ENCODE peak calls at places on chromosome X, in six cellular contexts. Y is H1, J is SK-N-SH, B is K562, K is GM12878, W is HepG2. F is an unnamed sample.

GRCh38 chrX:143306991-143307965 is 210.0 kb downstream of the SPANXN3 start:
- DNase-seq in Y (peak; percentile 40), J (no peak), B (no peak), K (no peak), W (no peak), F (no peak)

GRCh38 chrX:19670321-19670750 is 155.0 kb upstream of the MAP3K15 start:
- DNase-seq in Y (no peak), J (no peak), B (no peak), K (no peak), W (peak; percentile 21), F (no peak)

GRCh38 chrX:42131856-42132255 is 208.5 kb upstream of the CASK start:
- DNase-seq in Y (no peak), J (no peak), B (no peak), K (no peak), W (no peak), F (no peak)

GRCh38 chrX:88613338-88613737 is 133.7 kb upstream of the CPXCR1 start:
- DNase-seq in Y (no peak), J (peak; percentile 1), B (no peak), K (no peak), W (peak; percentile 56), F (no peak)

GRCh38 chrX:45794995-45795337 is 594.3 kb upstream of the DIPK2B start:
- DNase-seq in Y (no peak), J (no peak), B (no peak), K (no peak), W (no peak), F (no peak)

GRCh38 chrX:45515262-45516215 is 314.9 kb upstream of the DIPK2B start:
- DNase-seq in Y (no peak), J (peak; percentile 20), B (no peak), K (no peak), W (peak; percentile 71), F (no peak)

GRCh38 chrX:47637546-47638195 is 7.9 kb upstream of the CFP start:
- DNase-seq in Y (no peak), J (no peak), B (peak; percentile 30), K (no peak), W (no peak), F (peak; percentile 69)

GRCh38 chrX:46959985-46960700 is 47.9 kb downstream of the JADE3 start:
- DNase-seq in Y (no peak), J (no peak), B (no peak), K (no peak), W (no peak), F (no peak)

GRCh38 chrX:128992107-128992971 is 531.0 kb downstream of the SMARCA1 start:
- DNase-seq in Y (peak; percentile 49), J (peak; percentile 9), B (peak; percentile 8), K (no peak), W (no peak), F (no peak)

GRCh38 chrX:11254417-11255109 is 38.6 kb upstream of the AMELX start:
- DNase-seq in Y (no peak), J (no peak), B (peak; percentile 30), K (no peak), W (no peak), F (no peak)

GRCh38 chrX:23904096-23904495 is 3.6 kb downstream of the APOO start:
- DNase-seq in Y (no peak), J (no peak), B (peak; percentile 26), K (no peak), W (no peak), F (no peak)

GRCh38 chrX:72062890-72063289 is 68.8 kb downstream of the RTL5 start:
- DNase-seq in Y (no peak), J (no peak), B (no peak), K (no peak), W (no peak), F (no peak)

GRCh38 chrX:100654256-100654655 is 10.3 kb downstream of the SRPX2 start:
- DNase-seq in Y (no peak), J (peak; percentile 21), B (no peak), K (no peak), W (no peak), F (no peak)

GRCh38 chrX:136067946-136068345 is 79.4 kb upstream of the FHL1 start:
- DNase-seq in Y (no peak), J (no peak), B (no peak), K (no peak), W (no peak), F (no peak)

GRCh38 chrX:11331788-11332187 is 38.6 kb downstream of the AMELX start:
- DNase-seq in Y (no peak), J (no peak), B (no peak), K (no peak), W (no peak), F (no peak)

GRCh38 chrX:623599-624323 is 6.8 kb upstream of the SHOX start:
- DNase-seq in Y (peak; percentile 76), J (no peak), B (no peak), K (no peak), W (no peak), F (no peak)

GRCh38 chrX:7941390-7942042 is 14.3 kb upstream of the PNPLA4 start:
- DNase-seq in Y (no peak), J (no peak), B (no peak), K (no peak), W (peak; percentile 3), F (no peak)

GRCh38 chrX:1244164-1245076 is 24.2 kb upstream of the CSF2RA start:
- DNase-seq in Y (peak; percentile 80), J (no peak), B (no peak), K (no peak), W (no peak), F (no peak)

GRCh38 chrX:15269120-15269519 is 763 bp downstream of the ASB9 start:
- DNase-seq in Y (no peak), J (no peak), B (no peak), K (no peak), W (peak; percentile 12), F (no peak)

GRCh38 chrX:11558972-11559371 is 106.7 kb downstream of the ARHGAP6 start:
- DNase-seq in Y (peak; percentile 43), J (peak; percentile 44), B (peak; percentile 63), K (no peak), W (peak; percentile 24), F (peak; percentile 2)

GRCh38 chrX:18769364-18769763 is 61.9 kb downstream of the PPEF1 start:
- DNase-seq in Y (no peak), J (peak; percentile 64), B (no peak), K (no peak), W (no peak), F (no peak)

GRCh38 chrX:45781901-45782553 is 581.4 kb upstream of the DIPK2B start:
- DNase-seq in Y (no peak), J (no peak), B (no peak), K (no peak), W (peak; percentile 15), F (no peak)

GRCh38 chrX:153995504-153995903 is 22.9 kb downstream of the TMEM187 start:
- DNase-seq in Y (no peak), J (no peak), B (no peak), K (no peak), W (no peak), F (no peak)

GRCh38 chrX:134936542-134936941 is 54.2 kb upstream of the SMIM10 start:
- DNase-seq in Y (no peak), J (no peak), B (no peak), K (no peak), W (peak; percentile 58), F (no peak)

GRCh38 chrX:111869639-111870034 is 6.3 kb upstream of the TRPC5OS start:
- DNase-seq in Y (peak; percentile 43), J (peak; percentile 44), B (peak; percentile 15), K (peak; percentile 19), W (no peak), F (no peak)
- TF ChIP-seq TAF1 in Y (no peak), J (no peak), B (no peak), K (no peak), W (no peak), F (no peak)

DNA sequence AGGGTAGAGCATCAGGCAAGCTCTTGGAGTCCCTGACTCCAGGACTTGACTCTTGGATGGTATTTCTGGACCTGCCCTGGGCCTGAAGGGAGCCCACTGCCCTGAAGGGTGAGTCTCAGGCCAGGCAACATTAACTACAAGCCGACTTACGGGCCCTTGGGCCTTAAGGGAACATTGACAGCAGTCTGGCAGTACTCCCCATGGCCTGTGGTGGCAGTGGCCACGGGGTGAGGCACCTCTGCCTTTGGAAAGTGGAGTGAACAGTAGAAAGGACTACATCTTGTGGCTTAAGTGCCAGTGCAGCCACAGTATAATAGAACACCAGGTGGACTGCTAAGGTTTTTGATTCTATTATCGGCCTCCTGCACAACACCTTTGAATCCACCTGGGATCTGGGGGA is 36.3 kb downstream of the SH3BGRL start:
- DNase-seq in Y (no peak), J (no peak), B (no peak), K (no peak), W (no peak), F (no peak)
- TF ChIP-seq TAF1 in Y (no peak), J (no peak), B (no peak), K (no peak), W (no peak), F (no peak)

DNA sequence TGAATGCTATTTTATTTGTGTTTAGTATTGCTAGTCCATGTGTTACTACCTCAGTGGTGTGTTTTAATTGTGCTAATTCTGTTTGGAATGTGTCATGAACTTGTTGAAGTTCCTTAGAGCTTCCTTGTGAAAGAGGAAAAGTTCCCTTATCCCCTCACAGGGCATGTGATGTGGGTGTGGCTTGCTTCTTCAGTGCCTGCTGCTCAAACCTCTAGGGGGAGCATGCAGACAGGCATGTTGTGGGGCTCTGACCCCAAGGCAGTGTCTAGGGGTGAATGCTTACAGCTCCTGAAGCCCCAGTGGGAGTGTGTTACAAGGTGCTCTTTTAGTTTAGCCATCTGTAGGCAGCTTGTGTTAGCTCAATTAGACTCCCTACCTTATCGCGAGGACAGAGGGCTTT is 86.5 kb downstream of the MAGED4 start:
- DNase-seq in Y (peak; percentile 44), J (no peak), B (no peak), K (no peak), W (no peak), F (no peak)
- TF ChIP-seq TAF1 in Y (no peak), J (no peak), B (no peak), K (no peak), W (no peak), F (no peak)

GRCh38 chrX:2500091-2500680 is 590 bp downstream of the DHRSX start:
- DNase-seq in Y (peak; percentile 75), J (peak; percentile 84), B (peak; percentile 75), K (no peak), W (peak; percentile 18), F (no peak)
- TF ChIP-seq TAF1 in Y (no peak), J (no peak), B (peak; percentile 33), K (no peak), W (no peak), F (no peak)